ENCODE peak calls at places on chromosome X, in six cellular contexts. F is anterior cingulate cortex; W is ACHN; U is SHP77; Y is activated naive CD4-positive, alpha-beta T cell treated with Interleukin-2 at 50 U/mL for 16 hours; S is activated B cell treated with CpG ODN at 0.5 μM for 24 hours. C is an unnamed sample.

GRCh38 chrX:70089575-70090297 is 27.5 kb downstream of the OTUD6A start:
- DNase-seq in Y (no peak), U (no peak), S (no peak), W (no peak), F (no peak), C (no peak)

GRCh38 chrX:46710927-46711623 is 47.8 kb downstream of the SLC9A7 start:
- DNase-seq in S (no peak), W (no peak), Y (no peak), U (no peak), F (no peak), C (peak)

GRCh38 chrX:53688300-53688699 is 1.8 kb upstream of the HUWE1 start:
- DNase-seq in Y (no peak), W (no peak), U (no peak), S (no peak), F (no peak), C (no peak)

GRCh38 chrX:136589966-136590365 is 58.0 kb downstream of the VGLL1 start:
- DNase-seq in F (no peak), S (no peak), U (no peak), W (no peak), Y (no peak), C (no peak)

GRCh38 chrX:107775734-107776511 is at the start of gene TSC22D3:
- DNase-seq in U (peak), Y (peak), W (peak), S (peak), F (peak), C (peak)

GRCh38 chrX:19875051-19875432 is 12.4 kb downstream of the SH3KBP1 start:
- DNase-seq in U (no peak), W (no peak), F (no peak), Y (no peak), S (no peak), C (no peak)

GRCh38 chrX:150897371-150898319 is 823 bp downstream of the CD99L2 start:
- DNase-seq in F (peak), Y (peak), S (peak), U (peak), W (peak), C (peak)

GRCh38 chrX:142804085-142804484 is 221.6 kb upstream of the SPANXN4 start:
- DNase-seq in S (no peak), U (no peak), W (peak), F (no peak), Y (no peak), C (peak)

GRCh38 chrX:23752740-23753435 is 9.8 kb upstream of the ACOT9 start:
- DNase-seq in Y (no peak), S (no peak), F (no peak), W (peak), U (no peak), C (no peak)